ENCODE peak calls at places on chromosomes 5 and 9, in four cellular contexts. L, G, O and D are unnamed samples.

GRCh38 chr5:149371296-149371962 is 7.7 kb downstream of the IL17B start:
- DNase-seq in L (no peak), O (no peak), G (peak; percentile 35), D (peak; percentile 70)

GRCh38 chr9:78539188-78539587 is 242.3 kb downstream of the PSAT1 start:
- DNase-seq in G (no peak), O (no peak), L (no peak), D (no peak)

GRCh38 chr5:97297063-97297715 is 114.1 kb upstream of the RIOK2 start:
- DNase-seq in L (peak; percentile 13), G (no peak), O (no peak), D (peak; percentile 65)

GRCh38 chr9:5459289-5459829 is 9.0 kb downstream of the CD274 start:
- DNase-seq in O (no peak), G (no peak), L (no peak), D (peak; percentile 82)

GRCh38 chr5:73867344-73868335 is 241.6 kb downstream of the ARHGEF28 start:
- DNase-seq in O (peak; percentile 26), G (peak; percentile 25), L (no peak), D (no peak)

GRCh38 chr5:132500244-132500930 is 9.8 kb upstream of the IRF1 start:
- DNase-seq in G (no peak), O (no peak), L (no peak), D (no peak)

GRCh38 chr5:173016621-173017046 is 33.1 kb downstream of the ATP6V0E1 start:
- DNase-seq in G (peak; percentile 73), L (no peak), O (peak; percentile 47), D (no peak)

GRCh38 chr9:83342731-83343130 is 195.5 kb downstream of the FRMD3 start:
- DNase-seq in L (no peak), G (no peak), O (no peak), D (no peak)

GRCh38 chr9:82475584-82476328 is 487.2 kb downstream of the SPATA31D1 start:
- DNase-seq in O (no peak), L (no peak), G (no peak), D (no peak)

GRCh38 chr9:93196095-93197055 is 12.4 kb downstream of the WNK2 start:
- DNase-seq in G (no peak), L (no peak), O (no peak), D (no peak)

GRCh38 chr5:43038523-43038989 is 1.6 kb downstream of the ANXA2R start:
- DNase-seq in G (peak; percentile 90), O (no peak), L (no peak), D (peak; percentile 50)

GRCh38 chr5:3304346-3304745 is 291.3 kb upstream of the IRX1 start:
- DNase-seq in O (no peak), L (no peak), G (no peak), D (no peak)

GRCh38 chr9:14260101-14260500 is 53.8 kb downstream of the NFIB start:
- DNase-seq in O (no peak), G (no peak), L (no peak), D (no peak)

GRCh38 chr9:88722753-88723152 is 187.8 kb downstream of the NXNL2 start:
- DNase-seq in G (peak; percentile 33), L (no peak), O (no peak), D (no peak)
- TF ChIP-seq CTCF in G (peak; percentile 66), L (peak; percentile 28), O (peak; percentile 24), D (no peak)

GRCh38 chr9:124764774-124765438 is 6.2 kb downstream of the NR6A1 start:
- DNase-seq in L (no peak), O (no peak), G (no peak), D (peak; percentile 73)

GRCh38 chr9:124767830-124768229 is 3.3 kb downstream of the NR6A1 start:
- DNase-seq in G (no peak), O (no peak), L (no peak), D (no peak)

GRCh38 chr9:124766326-124766725 is 4.8 kb downstream of the NR6A1 start:
- DNase-seq in G (no peak), O (no peak), L (no peak), D (no peak)

GRCh38 chr9:124766815-124767554 is 4.1 kb downstream of the NR6A1 start:
- DNase-seq in G (no peak), L (no peak), O (no peak), D (peak; percentile 33)

GRCh38 chr9:124765439-124765835 is 5.7 kb downstream of the NR6A1 start:
- DNase-seq in G (no peak), L (no peak), O (no peak), D (no peak)
- H3K4me3 ChIP-seq in G (no peak overlapping the region), L (no peak overlapping the region), O (no peak overlapping the region), D (peak overlapping the region; percentile 7)

DNA sequence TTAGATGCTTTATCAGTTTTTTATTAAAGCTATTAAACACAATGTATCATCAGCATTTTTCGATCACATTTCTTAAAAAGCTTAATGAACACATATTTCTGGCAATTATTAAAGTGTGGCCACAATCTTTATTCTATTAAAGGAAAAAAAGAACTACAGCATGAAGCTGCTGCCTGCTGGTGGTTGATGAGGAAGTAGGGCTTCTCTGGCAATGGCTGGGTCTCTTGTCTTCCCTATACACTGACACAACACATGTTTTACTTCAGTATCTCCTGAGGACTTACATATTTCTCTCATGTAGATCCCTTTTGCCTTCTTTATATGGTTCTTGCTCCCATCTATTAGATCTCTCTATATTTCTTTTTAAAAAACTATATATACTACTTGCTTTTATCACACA is 590.7 kb downstream of the RAB3C start:
- DNase-seq in G (peak; percentile 9), O (no peak), L (no peak), D (no peak)
- TF ChIP-seq CTCF in G (peak; percentile 19), O (peak; percentile 24), L (no peak), D (no peak)

DNA sequence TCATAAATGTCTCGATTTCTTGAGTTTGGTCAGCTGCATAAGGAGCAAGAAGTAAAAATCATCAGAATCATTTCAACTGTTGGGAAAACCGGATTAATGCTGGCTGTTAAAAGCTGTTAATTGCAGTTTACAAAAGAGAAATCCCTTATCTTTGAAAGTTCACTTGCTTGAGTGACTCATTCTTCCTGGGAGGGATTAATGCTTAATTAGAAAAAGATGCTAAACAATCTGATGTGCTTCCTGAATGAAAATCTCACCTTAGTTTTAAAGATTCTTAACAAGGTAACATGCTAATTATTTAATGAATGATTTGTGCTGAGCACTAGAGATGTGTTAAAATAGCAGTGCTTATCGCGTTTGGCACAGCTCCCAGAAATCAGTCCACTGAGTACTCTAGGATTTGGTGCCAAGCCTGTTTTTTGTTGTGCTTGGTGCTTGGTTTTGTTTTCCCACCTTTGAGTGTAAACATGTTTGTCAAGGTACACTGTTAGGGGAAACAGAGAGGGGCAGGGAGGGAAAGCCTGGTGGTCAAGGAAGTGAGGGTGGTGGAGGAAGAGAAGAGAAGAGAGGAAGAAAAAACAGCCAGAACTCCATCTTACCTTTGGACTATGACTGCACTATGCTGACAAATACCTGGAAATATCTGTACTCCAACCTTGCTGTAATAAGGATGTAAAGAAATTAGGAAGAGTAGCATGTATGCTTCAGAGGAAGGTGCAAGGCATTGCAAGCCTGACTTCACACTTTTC is 157.4 kb upstream of the ISL1 start:
- DNase-seq in G (no peak), O (no peak), L (no peak), D (no peak)
- H3K4me3 ChIP-seq in G (no peak overlapping the region), O (no peak overlapping the region), L (no peak overlapping the region), D (no peak overlapping the region)